ENCODE peak calls at places on chromosomes 3 and 15, in nine cellular contexts. One of them, this sample, is unnamed. For H3K4me1, the result is how much of the 10 kb centered on the place peaks cover.

GRCh38 chr3:186095584-186096061 is 13.3 kb downstream of the ETV5 start:
- DNase-seq in OCI-LY7: no peak
- DNase-seq in left ventricle myocardium inferior: peak
- DNase-seq in trophoblast cell: no peak
- DNase-seq in Panc1: no peak
- DNase-seq in GM23338: no peak
- DNase-seq in fibroblast of lung: no peak
- DNase-seq in neural progenitor cell: no peak
- DNase-seq in A549: no peak
- DNase-seq in this sample: no peak

GRCh38 chr15:100863406-100864198 is 16.0 kb upstream of the ALDH1A3 start:
- DNase-seq in OCI-LY7: no peak
- DNase-seq in left ventricle myocardium inferior: peak
- DNase-seq in trophoblast cell: no peak
- DNase-seq in Panc1: no peak
- DNase-seq in GM23338: no peak
- DNase-seq in fibroblast of lung: peak
- DNase-seq in neural progenitor cell: no peak
- DNase-seq in A549: no peak
- DNase-seq in this sample: no peak

GRCh38 chr3:175346573-175347356 is 487.6 kb downstream of the NAALADL2 start:
- DNase-seq in OCI-LY7: no peak
- DNase-seq in left ventricle myocardium inferior: peak
- DNase-seq in trophoblast cell: peak
- DNase-seq in Panc1: peak
- DNase-seq in GM23338: no peak
- DNase-seq in fibroblast of lung: peak
- DNase-seq in neural progenitor cell: no peak
- DNase-seq in A549: no peak
- DNase-seq in this sample: no peak

GRCh38 chr3:70740082-70740481 is 427.6 kb upstream of the MDFIC2 start:
- DNase-seq in OCI-LY7: no peak
- DNase-seq in left ventricle myocardium inferior: no peak
- DNase-seq in trophoblast cell: no peak
- DNase-seq in Panc1: no peak
- DNase-seq in GM23338: no peak
- DNase-seq in fibroblast of lung: no peak
- DNase-seq in neural progenitor cell: no peak
- DNase-seq in A549: no peak
- DNase-seq in this sample: no peak

GRCh38 chr3:171269557-171269956 is 190.6 kb downstream of the TNIK start:
- DNase-seq in OCI-LY7: no peak
- DNase-seq in left ventricle myocardium inferior: no peak
- DNase-seq in trophoblast cell: no peak
- DNase-seq in Panc1: no peak
- DNase-seq in GM23338: no peak
- DNase-seq in fibroblast of lung: peak
- DNase-seq in neural progenitor cell: no peak
- DNase-seq in A549: no peak
- DNase-seq in this sample: no peak

GRCh38 chr3:24829011-24829581 is 334.4 kb upstream of the THRB start:
- DNase-seq in OCI-LY7: no peak
- DNase-seq in left ventricle myocardium inferior: peak
- DNase-seq in trophoblast cell: peak
- DNase-seq in Panc1: no peak
- DNase-seq in GM23338: peak
- DNase-seq in fibroblast of lung: no peak
- DNase-seq in neural progenitor cell: peak
- DNase-seq in A549: peak
- DNase-seq in this sample: no peak

GRCh38 chr3:99962703-99963102 is 145.0 kb downstream of the CMSS1 start:
- DNase-seq in OCI-LY7: no peak
- DNase-seq in left ventricle myocardium inferior: no peak
- DNase-seq in trophoblast cell: peak
- DNase-seq in Panc1: no peak
- DNase-seq in GM23338: no peak
- DNase-seq in fibroblast of lung: peak
- DNase-seq in neural progenitor cell: no peak
- DNase-seq in A549: no peak
- DNase-seq in this sample: no peak

GRCh38 chr3:48013288-48013980 is 2.8 kb downstream of the MAP4 start:
- DNase-seq in OCI-LY7: no peak
- DNase-seq in left ventricle myocardium inferior: no peak
- DNase-seq in trophoblast cell: peak
- DNase-seq in Panc1: no peak
- DNase-seq in GM23338: no peak
- DNase-seq in fibroblast of lung: peak
- DNase-seq in neural progenitor cell: peak
- DNase-seq in A549: no peak
- DNase-seq in this sample: no peak

GRCh38 chr3:114005406-114005987 is 50.8 kb downstream of the CCDC191 start:
- DNase-seq in OCI-LY7: peak
- DNase-seq in left ventricle myocardium inferior: no peak
- DNase-seq in trophoblast cell: no peak
- DNase-seq in Panc1: no peak
- DNase-seq in GM23338: no peak
- DNase-seq in fibroblast of lung: no peak
- DNase-seq in neural progenitor cell: no peak
- DNase-seq in A549: no peak
- DNase-seq in this sample: no peak

GRCh38 chr15:76196286-76196948 is 114.9 kb downstream of the ETFA start:
- DNase-seq in OCI-LY7: peak
- DNase-seq in left ventricle myocardium inferior: peak
- DNase-seq in trophoblast cell: no peak
- DNase-seq in Panc1: no peak
- DNase-seq in GM23338: no peak
- DNase-seq in fibroblast of lung: peak
- DNase-seq in neural progenitor cell: no peak
- DNase-seq in A549: peak
- DNase-seq in this sample: no peak

GRCh38 chr3:42447481-42447880 is 37.1 kb upstream of the LYZL4 start:
- DNase-seq in OCI-LY7: no peak
- DNase-seq in left ventricle myocardium inferior: no peak
- DNase-seq in trophoblast cell: no peak
- DNase-seq in Panc1: no peak
- DNase-seq in GM23338: no peak
- DNase-seq in fibroblast of lung: no peak
- DNase-seq in neural progenitor cell: no peak
- DNase-seq in A549: no peak
- DNase-seq in this sample: no peak

GRCh38 chr3:134797080-134797801 is 2.2 kb downstream of the EPHB1 start:
- DNase-seq in OCI-LY7: no peak
- DNase-seq in left ventricle myocardium inferior: no peak
- DNase-seq in trophoblast cell: no peak
- DNase-seq in Panc1: no peak
- DNase-seq in GM23338: peak
- DNase-seq in fibroblast of lung: no peak
- DNase-seq in neural progenitor cell: peak
- DNase-seq in A549: no peak
- DNase-seq in this sample: peak

GRCh38 chr3:195168009-195168759 is 102.8 kb downstream of the XXYLT1 start:
- DNase-seq in OCI-LY7: no peak
- DNase-seq in left ventricle myocardium inferior: no peak
- DNase-seq in trophoblast cell: no peak
- DNase-seq in Panc1: no peak
- DNase-seq in GM23338: no peak
- DNase-seq in fibroblast of lung: no peak
- DNase-seq in neural progenitor cell: no peak
- DNase-seq in A549: no peak
- DNase-seq in this sample: no peak

GRCh38 chr15:70643783-70644125 is 119.6 kb downstream of the UACA start:
- DNase-seq in OCI-LY7: no peak
- DNase-seq in left ventricle myocardium inferior: no peak
- DNase-seq in trophoblast cell: peak
- DNase-seq in Panc1: peak
- DNase-seq in GM23338: no peak
- DNase-seq in fibroblast of lung: peak
- DNase-seq in neural progenitor cell: no peak
- DNase-seq in A549: peak
- DNase-seq in this sample: no peak

DNA sequence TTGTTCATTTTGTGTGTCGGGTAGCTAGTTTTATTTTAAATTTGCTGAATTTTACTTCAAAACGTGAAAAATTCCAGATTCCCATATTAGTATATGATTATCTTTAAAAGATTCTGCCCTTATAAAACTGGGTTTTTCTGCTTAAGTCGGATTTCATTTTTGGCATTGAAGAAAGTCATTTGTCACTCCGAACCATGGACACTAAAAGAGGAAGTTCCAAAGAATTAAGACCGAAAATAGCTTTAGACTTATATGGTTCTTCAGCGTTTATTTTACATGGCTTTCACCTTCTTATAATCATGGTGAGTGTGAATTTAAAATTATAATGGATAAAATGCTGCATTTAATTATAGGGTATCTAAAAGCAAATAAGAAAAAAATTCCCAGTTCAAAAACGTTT is 1.0 kb downstream of the C3orf38 start:
- DNase-seq in OCI-LY7: peak
- DNase-seq in left ventricle myocardium inferior: no peak
- DNase-seq in trophoblast cell: no peak
- DNase-seq in Panc1: no peak
- DNase-seq in GM23338: no peak
- DNase-seq in fibroblast of lung: no peak
- DNase-seq in neural progenitor cell: no peak
- DNase-seq in A549: no peak
- DNase-seq in this sample: no peak
- H3K27ac ChIP-seq in OCI-LY7: peak
- H3K27ac ChIP-seq in left ventricle myocardium inferior: peak
- H3K27ac ChIP-seq in trophoblast cell: no peak
- H3K27ac ChIP-seq in Panc1: peak
- H3K27ac ChIP-seq in GM23338: no peak
- H3K27ac ChIP-seq in fibroblast of lung: peak
- H3K27ac ChIP-seq in neural progenitor cell: no peak
- H3K27ac ChIP-seq in A549: peak
- H3K27ac ChIP-seq in this sample: peak

DNA sequence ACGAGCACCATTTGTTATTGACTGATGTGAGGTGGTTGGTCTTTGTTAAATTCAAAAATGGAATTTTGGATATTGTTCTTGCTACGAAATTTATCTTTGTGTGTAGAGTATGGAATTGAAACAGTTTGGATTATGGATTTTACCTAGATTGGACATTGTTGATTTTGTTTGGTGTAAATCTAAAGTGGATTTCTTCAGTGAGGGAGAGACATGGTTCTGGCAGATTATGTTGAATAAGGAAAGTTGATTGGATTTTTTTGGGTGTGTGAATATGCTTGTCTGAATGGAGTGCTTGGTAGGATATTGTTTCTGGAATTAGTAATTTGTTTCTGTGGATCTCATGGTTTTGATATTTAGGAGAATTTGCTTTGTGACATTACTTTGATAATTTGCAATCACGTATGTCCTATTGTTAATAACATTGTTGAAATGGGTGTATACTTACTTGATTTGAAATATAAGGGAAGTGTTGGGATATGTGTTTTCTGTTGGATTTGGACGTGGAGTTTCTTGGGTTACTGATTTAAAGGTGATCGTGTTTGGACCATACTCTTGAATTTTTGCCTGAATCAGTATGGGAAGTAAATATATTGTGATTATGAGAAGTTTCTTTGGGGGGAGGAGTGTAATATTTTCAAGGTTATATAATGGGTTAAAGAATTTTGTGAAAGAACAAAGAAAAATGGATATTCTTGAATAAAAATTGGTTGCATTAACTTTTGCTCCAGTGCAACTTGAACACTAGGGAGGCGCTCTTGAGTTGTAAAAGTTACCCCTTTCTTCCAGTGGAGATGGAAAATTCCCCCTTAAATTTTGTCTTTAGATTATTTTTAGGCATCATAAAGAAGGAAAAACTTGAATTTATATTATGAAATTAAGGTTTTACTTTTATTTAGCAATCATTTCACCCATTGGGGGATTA is 875 bp upstream of the CHD2 start:
- DNase-seq in OCI-LY7: peak
- DNase-seq in left ventricle myocardium inferior: no peak
- DNase-seq in trophoblast cell: peak
- DNase-seq in Panc1: no peak
- DNase-seq in GM23338: peak
- DNase-seq in fibroblast of lung: no peak
- DNase-seq in neural progenitor cell: peak
- DNase-seq in A549: no peak
- DNase-seq in this sample: no peak
- H3K4me1 ChIP-seq in OCI-LY7: under half
- H3K4me1 ChIP-seq in left ventricle myocardium inferior: half or more
- H3K4me1 ChIP-seq in trophoblast cell: under half
- H3K4me1 ChIP-seq in Panc1: under half
- H3K4me1 ChIP-seq in GM23338: under half
- H3K4me1 ChIP-seq in fibroblast of lung: under half
- H3K4me1 ChIP-seq in neural progenitor cell: under half
- H3K4me1 ChIP-seq in A549: under half
- H3K4me1 ChIP-seq in this sample: half or more

GRCh38 chr15:56679247-56679646 is 54.1 kb downstream of the ZNF280D start:
- DNase-seq in OCI-LY7: no peak
- DNase-seq in left ventricle myocardium inferior: no peak
- DNase-seq in trophoblast cell: no peak
- DNase-seq in Panc1: no peak
- DNase-seq in GM23338: no peak
- DNase-seq in fibroblast of lung: no peak
- DNase-seq in neural progenitor cell: no peak
- DNase-seq in A549: no peak
- DNase-seq in this sample: no peak
- H3K27ac ChIP-seq in OCI-LY7: no peak
- H3K27ac ChIP-seq in left ventricle myocardium inferior: no peak
- H3K27ac ChIP-seq in trophoblast cell: no peak
- H3K27ac ChIP-seq in Panc1: no peak
- H3K27ac ChIP-seq in GM23338: no peak
- H3K27ac ChIP-seq in fibroblast of lung: no peak
- H3K27ac ChIP-seq in neural progenitor cell: no peak
- H3K27ac ChIP-seq in A549: no peak
- H3K27ac ChIP-seq in this sample: no peak

DNA sequence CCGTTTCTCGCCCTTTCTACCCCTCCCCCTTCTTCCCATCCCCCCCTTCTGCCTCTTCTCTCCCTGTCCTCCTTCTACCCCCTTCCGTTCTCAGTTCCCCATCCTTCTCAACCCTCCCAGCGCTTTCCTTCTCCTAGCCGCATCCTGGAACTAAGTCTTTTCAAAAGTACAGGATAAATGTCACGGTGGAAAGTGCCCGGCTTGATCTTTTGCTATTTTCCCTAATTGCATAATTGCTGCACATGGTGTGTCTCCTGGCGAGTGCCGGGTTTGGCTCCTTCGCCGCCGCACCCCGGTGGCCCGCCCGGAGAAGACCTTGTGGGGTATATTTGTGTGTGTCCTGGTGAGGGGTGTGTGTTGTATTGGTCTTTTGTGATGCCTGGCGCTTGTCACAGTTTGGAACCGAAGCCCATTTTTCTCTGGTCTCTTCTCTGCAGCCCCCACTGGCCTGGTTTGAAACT is 554 bp downstream of the UBE2E2 start:
- DNase-seq in OCI-LY7: peak
- DNase-seq in left ventricle myocardium inferior: no peak
- DNase-seq in trophoblast cell: peak
- DNase-seq in Panc1: no peak
- DNase-seq in GM23338: peak
- DNase-seq in fibroblast of lung: peak
- DNase-seq in neural progenitor cell: peak
- DNase-seq in A549: peak
- DNase-seq in this sample: peak
- H3K4me1 ChIP-seq in OCI-LY7: under half
- H3K4me1 ChIP-seq in left ventricle myocardium inferior: under half
- H3K4me1 ChIP-seq in trophoblast cell: under half
- H3K4me1 ChIP-seq in Panc1: under half
- H3K4me1 ChIP-seq in GM23338: under half
- H3K4me1 ChIP-seq in fibroblast of lung: under half
- H3K4me1 ChIP-seq in neural progenitor cell: under half
- H3K4me1 ChIP-seq in A549: under half
- H3K4me1 ChIP-seq in this sample: under half

GRCh38 chr3:38990621-38991020 is 61.1 kb downstream of the SCN11A start:
- DNase-seq in OCI-LY7: no peak
- DNase-seq in left ventricle myocardium inferior: no peak
- DNase-seq in trophoblast cell: no peak
- DNase-seq in Panc1: no peak
- DNase-seq in GM23338: no peak
- DNase-seq in fibroblast of lung: no peak
- DNase-seq in neural progenitor cell: no peak
- DNase-seq in A549: no peak
- DNase-seq in this sample: no peak
- H3K27ac ChIP-seq in OCI-LY7: no peak
- H3K27ac ChIP-seq in left ventricle myocardium inferior: no peak
- H3K27ac ChIP-seq in trophoblast cell: no peak
- H3K27ac ChIP-seq in Panc1: no peak
- H3K27ac ChIP-seq in GM23338: no peak
- H3K27ac ChIP-seq in fibroblast of lung: no peak
- H3K27ac ChIP-seq in neural progenitor cell: peak
- H3K27ac ChIP-seq in A549: no peak
- H3K27ac ChIP-seq in this sample: no peak